ENCODE peak calls at places on chromosome 6, in ten cellular contexts. V is CD4-positive, alpha-beta T cell; T is HT1080; W is ELR; Y is iris pigment epithelial cell; C is pancreas; Q is NCI-H69; A is EH; N is body of pancreas; K is transverse colon. B is an unnamed sample.

GRCh38 chr6:156423829-156424228 is 353.3 kb upstream of the ARID1B start:
- DNase-seq in T (no peak), K (no peak), A (no peak), C (no peak), Y (no peak), Q (no peak), V (no peak), N (no peak), W (no peak), B (no peak)

GRCh38 chr6:11609324-11610071 is 71.9 kb downstream of the TMEM170B start:
- DNase-seq in A (peak), T (peak), W (peak), K (no peak), C (no peak), V (no peak), Y (peak), N (no peak), Q (no peak), B (no peak)

GRCh38 chr6:36347635-36348034 is 10.9 kb upstream of the BNIP5 start:
- DNase-seq in A (no peak), V (no peak), W (no peak), N (peak), Q (no peak), Y (peak), C (no peak), T (no peak), K (no peak), B (no peak)

GRCh38 chr6:41960026-41960425 is 18.4 kb upstream of the CCND3 start:
- DNase-seq in V (no peak), W (no peak), N (no peak), C (no peak), Y (no peak), A (no peak), Q (no peak), K (no peak), T (no peak), B (no peak)

GRCh38 chr6:144341831-144342527 is 56.8 kb downstream of the UTRN start:
- DNase-seq in T (no peak), V (no peak), Q (no peak), A (no peak), W (no peak), N (no peak), C (no peak), Y (no peak), K (peak), B (no peak)

GRCh38 chr6:11258260-11259237 is 26.1 kb upstream of the NEDD9 start:
- DNase-seq in A (peak), V (no peak), K (peak), Y (peak), W (peak), N (no peak), C (no peak), T (no peak), Q (no peak), B (no peak)

GRCh38 chr6:27592107-27592480 is 119.2 kb upstream of the ZNF184 start:
- DNase-seq in N (no peak), Q (peak), A (no peak), C (no peak), K (no peak), W (peak), Y (no peak), T (no peak), V (no peak), B (peak)

GRCh38 chr6:124535746-124536145 is 426.5 kb upstream of the RNF217 start:
- DNase-seq in W (peak), Q (peak), N (no peak), A (no peak), C (no peak), V (no peak), T (peak), Y (peak), K (no peak), B (peak)

GRCh38 chr6:42185597-42185996 is 9.2 kb downstream of the GUCA1B start:
- DNase-seq in Y (no peak), A (no peak), Q (no peak), K (no peak), C (no peak), V (no peak), W (no peak), N (no peak), T (no peak), B (no peak)

GRCh38 chr6:31903957-31904356 is 2.1 kb upstream of the ZBTB12 start:
- DNase-seq in Y (no peak), Q (no peak), A (no peak), T (no peak), W (no peak), C (no peak), N (no peak), K (no peak), V (no peak), B (no peak)

GRCh38 chr6:83352413-83352812 is 78.4 kb downstream of the ME1 start:
- DNase-seq in N (no peak), K (no peak), A (no peak), W (peak), Y (no peak), C (no peak), Q (no peak), T (peak), V (no peak), B (no peak)

GRCh38 chr6:143429970-143430369 is 20.5 kb downstream of the ADAT2 start:
- DNase-seq in K (no peak), T (no peak), W (no peak), V (no peak), C (no peak), N (no peak), A (no peak), Q (no peak), Y (no peak), B (no peak)

GRCh38 chr6:15489563-15489962 is 173.3 kb downstream of the DTNBP1 start:
- DNase-seq in T (no peak), N (no peak), Y (no peak), V (no peak), W (no peak), Q (no peak), K (no peak), C (no peak), A (no peak), B (no peak)

GRCh38 chr6:143060354-143060805 is 309 bp upstream of the AIG1 start:
- DNase-seq in W (peak), C (peak), Q (peak), K (peak), A (peak), Y (peak), V (peak), T (peak), N (peak), B (peak)

B was measured in NCI-H146.